ENCODE peak calls at places on chromosome 3, in nine cellular contexts. U is GM23248; X is stimulated activated CD4-positive, alpha-beta T cell treated with anti-CD3 and anti-CD28 coated beads, Interleukin-4, amount 100 ng/mL, for 1 hour; Z is stimulated activated naive CD8-positive, alpha-beta T cell treated with anti-CD3 and anti-CD28 coated beads, Interleukin-15, Interleukin-2, amounts not matched to agents 100 U/mL and 50 U/mL, for 24 hours; J is left cardiac atrium; G is posterior vena cava; H is T-cell; M is lower lobe of right lung; P is activated T-helper 9 cell treated with anti-CD3 and anti-CD28 coated beads, Interleukin-2, amount 50 U/mL, for 16 hours. D is an unnamed sample.

GRCh38 chr3:115401891-115402501 is 221.3 kb upstream of the GAP43 start:
- DNase-seq in U (peak), X (no peak), Z (no peak), J (no peak), G (no peak), H (no peak), M (no peak), P (no peak), D (no peak)

GRCh38 chr3:53269888-53270880 is 14.4 kb upstream of the TKT start:
- DNase-seq in U (peak), X (no peak), Z (no peak), J (peak), G (peak), H (no peak), M (peak), P (no peak), D (no peak)

GRCh38 chr3:8886556-8886955 is 76.7 kb downstream of the RAD18 start:
- DNase-seq in U (peak), X (no peak), Z (no peak), J (no peak), G (no peak), H (no peak), M (no peak), P (no peak), D (no peak)

GRCh38 chr3:23135026-23135785 is 67.9 kb upstream of the UBE2E2 start:
- DNase-seq in U (no peak), X (no peak), Z (no peak), J (no peak), G (no peak), H (no peak), M (no peak), P (no peak), D (no peak)

GRCh38 chr3:4508048-4508981 is 15.2 kb downstream of the ITPR1 start:
- DNase-seq in U (no peak), X (no peak), Z (peak), J (no peak), G (no peak), H (no peak), M (no peak), P (no peak), D (no peak)

GRCh38 chr3:184239710-184240109 is 9.1 kb downstream of the ALG3 start:
- DNase-seq in U (no peak), X (no peak), Z (no peak), J (no peak), G (no peak), H (no peak), M (peak), P (no peak), D (no peak)

GRCh38 chr3:34449305-34449704 is 650.9 kb downstream of the PDCD6IP start:
- DNase-seq in U (no peak), X (no peak), Z (no peak), J (no peak), G (no peak), H (no peak), M (no peak), P (no peak), D (no peak)

GRCh38 chr3:79367066-79367465 is 400.7 kb downstream of the ROBO1 start:
- DNase-seq in U (peak), X (no peak), Z (no peak), J (no peak), G (no peak), H (no peak), M (no peak), P (no peak), D (no peak)

GRCh38 chr3:12194669-12195161 is 36.0 kb upstream of the TIMP4 start:
- DNase-seq in U (peak), X (peak), Z (peak), J (no peak), G (no peak), H (no peak), M (no peak), P (peak), D (no peak)

GRCh38 chr3:64684715-64685261 is 3.0 kb downstream of the ADAMTS9 start:
- DNase-seq in U (peak), X (no peak), Z (no peak), J (peak), G (no peak), H (no peak), M (peak), P (no peak), D (no peak)

GRCh38 chr3:100105536-100105935 is 8.8 kb downstream of the FILIP1L start:
- DNase-seq in U (peak), X (no peak), Z (no peak), J (no peak), G (no peak), H (no peak), M (no peak), P (no peak), D (no peak)

GRCh38 chr3:38102073-38102844 is 34.7 kb downstream of the ACAA1 start:
- DNase-seq in U (no peak), X (no peak), Z (no peak), J (no peak), G (no peak), H (no peak), M (no peak), P (no peak), D (no peak)

GRCh38 chr3:84108442-84108971 is 850.3 kb upstream of the CADM2 start:
- DNase-seq in U (peak), X (no peak), Z (no peak), J (no peak), G (no peak), H (no peak), M (no peak), P (no peak), D (no peak)

GRCh38 chr3:99167016-99167415 is 265.5 kb upstream of the DCBLD2 start:
- DNase-seq in U (peak), X (no peak), Z (no peak), J (no peak), G (no peak), H (no peak), M (no peak), P (no peak), D (no peak)

GRCh38 chr3:124951511-124952390 is 17.2 kb upstream of the MUC13 start:
- DNase-seq in U (peak), X (no peak), Z (no peak), J (no peak), G (no peak), H (no peak), M (no peak), P (no peak), D (no peak)

GRCh38 chr3:31833391-31834165 is 147.5 kb downstream of the OSBPL10 start:
- DNase-seq in U (no peak), X (no peak), Z (no peak), J (no peak), G (no peak), H (no peak), M (no peak), P (no peak), D (no peak)

GRCh38 chr3:65144791-65145355 is 457.1 kb upstream of the ADAMTS9 start:
- DNase-seq in U (peak), X (no peak), Z (no peak), J (no peak), G (no peak), H (no peak), M (no peak), P (no peak), D (no peak)

GRCh38 chr3:18062289-18063025 is 320.0 kb upstream of the TBC1D5 start:
- DNase-seq in U (peak), X (no peak), Z (no peak), J (no peak), G (no peak), H (no peak), M (no peak), P (no peak), D (no peak)

GRCh38 chr3:125104639-125105038 is 48.8 kb upstream of the HEG1 start:
- DNase-seq in U (no peak), X (no peak), Z (no peak), J (no peak), G (no peak), H (no peak), M (no peak), P (no peak), D (no peak)

GRCh38 chr3:133083395-133083794 is 45.2 kb downstream of the TMEM108 start:
- DNase-seq in U (no peak), X (no peak), Z (no peak), J (no peak), G (no peak), H (no peak), M (no peak), P (no peak), D (no peak)